ENCODE peak calls at places on chromosomes 11 and 22, in seven cellular contexts. Z is nucleus accumbens, R is lower lobe of right lung, T is NCI-H146, U is cardiac muscle cell, L is NCI-H1930, N is heart right ventricle. O is an unnamed sample.
A peak's percentile ranks its signal among the peaks of the same experiment; 100 is the strongest.

GRCh38 chr11:12205330-12205729 is 94.9 kb downstream of the MICAL2 start:
- DNase-seq in R (no peak), L (no peak), T (no peak), Z (no peak), N (no peak), U (no peak), O (no peak)

GRCh38 chr11:680970-681369 is 14.1 kb downstream of the DEAF1 start:
- DNase-seq in U (no peak), R (no peak), T (no peak), N (no peak), Z (peak; percentile 22), L (no peak), O (no peak)

GRCh38 chr22:36743591-36744412 is 32.1 kb downstream of the IFT27 start:
- DNase-seq in Z (no peak), R (no peak), U (no peak), L (no peak), N (no peak), T (no peak), O (no peak)

GRCh38 chr22:35591696-35592417 is 25.3 kb downstream of the MB start:
- DNase-seq in T (no peak), N (no peak), L (no peak), R (peak; percentile 61), Z (no peak), U (no peak), O (no peak)

GRCh38 chr11:7004482-7004881 is 15.7 kb downstream of the ZNF214 start:
- DNase-seq in N (no peak), U (no peak), T (no peak), Z (no peak), R (no peak), L (no peak), O (no peak)

GRCh38 chr22:41922336-41922735 is 4.3 kb downstream of the TNFRSF13C start:
- DNase-seq in N (no peak), T (no peak), U (no peak), Z (no peak), L (no peak), R (no peak), O (no peak)

GRCh38 chr11:11735586-11735985 is 106.2 kb upstream of the USP47 start:
- DNase-seq in T (peak; percentile 10), R (no peak), Z (no peak), U (peak; percentile 23), L (no peak), N (no peak), O (no peak)

GRCh38 chr11:110712643-110713468 is 619 bp upstream of the ARHGAP20 start:
- DNase-seq in L (no peak), T (peak; percentile 43), R (no peak), N (peak; percentile 19), Z (peak; percentile 70), U (peak; percentile 28), O (peak; percentile 77)